ENCODE peak calls at places on chromosomes 5 and 9, in six cellular contexts. A, D, H, G, E and S are unnamed samples.

GRCh38 chr5:58462623-58463230 is 2.8 kb upstream of the PLK2 start:
- DNase-seq in A (peak; percentile 49), D (peak; percentile 69), H (peak; percentile 9), G (peak; percentile 10), E (no peak), S (peak; percentile 6)

GRCh38 chr5:159874308-159874707 is 42.0 kb upstream of the ADRA1B start:
- DNase-seq in A (no peak), D (no peak), H (no peak), G (no peak), E (no peak), S (no peak)

GRCh38 chr5:169218862-169219261 is 82.1 kb downstream of the SLIT3 start:
- DNase-seq in A (no peak), D (no peak), H (peak; percentile 5), G (no peak), E (no peak), S (no peak)

GRCh38 chr9:38671748-38672147 is 48.2 kb downstream of the FAM240B start:
- DNase-seq in A (no peak), D (no peak), H (no peak), G (no peak), E (no peak), S (no peak)

GRCh38 chr5:150080696-150081435 is 5.5 kb downstream of the CSF1R start:
- DNase-seq in A (peak; percentile 7), D (no peak), H (no peak), G (no peak), E (no peak), S (no peak)

GRCh38 chr5:64149857-64150521 is 15.7 kb upstream of the RNF180 start:
- DNase-seq in A (no peak), D (no peak), H (no peak), G (no peak), E (peak; percentile 58), S (no peak)

GRCh38 chr5:33480876-33481275 is 40.1 kb downstream of the TARS1 start:
- DNase-seq in A (no peak), D (no peak), H (no peak), G (no peak), E (no peak), S (no peak)

GRCh38 chr5:142325677-142326479 is 1.1 kb upstream of the SPRY4 start:
- DNase-seq in A (peak; percentile 66), D (no peak), H (peak; percentile 76), G (peak; percentile 14), E (peak; percentile 90), S (peak; percentile 5)

GRCh38 chr9:98807811-98808195 is 333 bp downstream of the GALNT12 start:
- DNase-seq in A (peak; percentile 48), D (no peak), H (no peak), G (no peak), E (no peak), S (no peak)